ENCODE peak calls at places on chromosome 12, in four cellular contexts. I is H1, L is K562, Q is HepG2. M is an unnamed sample.

GRCh38 chr12:107912421-107913004 is 138.0 kb downstream of the ASCL4 start:
- DNase-seq in I (no peak), L (peak), Q (no peak), M (no peak)

GRCh38 chr12:109888179-109889020 is 8.1 kb upstream of the GLTP start:
- DNase-seq in Q (no peak), L (no peak), I (no peak), M (peak)

GRCh38 chr12:93325855-93326254 is 51.9 kb upstream of the NUDT4 start:
- DNase-seq in L (no peak), I (no peak), Q (no peak), M (no peak)

GRCh38 chr12:68497112-68497511 is 113.6 kb upstream of the RAP1B start:
- DNase-seq in L (no peak), I (no peak), Q (no peak), M (peak)

GRCh38 chr12:103269962-103270361 is 225.8 kb downstream of the C12orf42 start:
- DNase-seq in L (no peak), Q (no peak), I (no peak), M (no peak)

GRCh38 chr12:93089805-93090569 is 160.9 kb upstream of the EEA1 start:
- DNase-seq in I (no peak), Q (no peak), L (peak), M (no peak)

GRCh38 chr12:77401480-77402105 is 336.2 kb upstream of the E2F7 start:
- DNase-seq in L (no peak), Q (no peak), I (no peak), M (no peak)

GRCh38 chr12:20109667-20110066 is 258.7 kb upstream of the PDE3A start:
- DNase-seq in Q (no peak), I (no peak), L (no peak), M (no peak)

GRCh38 chr12:69330475-69331473 is 17.4 kb upstream of the LYZ start:
- DNase-seq in I (peak), L (peak), Q (no peak), M (no peak)

GRCh38 chr12:65825573-65826512 is 1.6 kb downstream of the HMGA2 start:
- DNase-seq in I (no peak), L (no peak), Q (no peak), M (no peak)

GRCh38 chr12:125092872-125093680 is 27.8 kb downstream of the AACS start:
- DNase-seq in Q (peak), L (peak), I (no peak), M (no peak)

GRCh38 chr12:57476993-57477709 is 2.5 kb downstream of the ARHGAP9 start:
- DNase-seq in L (no peak), Q (no peak), I (no peak), M (no peak)

GRCh38 chr12:12505544-12506501 is 56.8 kb downstream of the DUSP16 start:
- DNase-seq in Q (peak), L (peak), I (no peak), M (peak)

GRCh38 chr12:66409195-66409871 is 107.0 kb downstream of the HELB start:
- DNase-seq in I (peak), L (peak), Q (peak), M (no peak)

GRCh38 chr12:49339464-49339861 is 2.5 kb upstream of the C1QL4 start:
- DNase-seq in Q (no peak), I (no peak), L (no peak), M (no peak)

GRCh38 chr12:104370989-104371870 is 67.7 kb downstream of the EID3 start:
- DNase-seq in L (no peak), I (peak), Q (no peak), M (no peak)

GRCh38 chr12:55755246-55755645 is 12.3 kb downstream of the GDF11 start:
- DNase-seq in I (no peak), Q (no peak), L (no peak), M (no peak)

GRCh38 chr12:89731614-89732013 is 23.0 kb upstream of the ATP2B1 start:
- DNase-seq in Q (no peak), I (no peak), L (no peak), M (no peak)

GRCh38 chr12:50842637-50843493 is at the start of gene TMPRSS12:
- DNase-seq in L (no peak), Q (no peak), I (peak), M (no peak)

GRCh38 chr12:124153396-124153795 is 141.5 kb upstream of the RFLNA start:
- DNase-seq in L (no peak), I (no peak), Q (no peak), M (no peak)

GRCh38 chr12:89325495-89325894 is 26.8 kb downstream of the DUSP6 start:
- DNase-seq in L (no peak), I (no peak), Q (no peak), M (no peak)

GRCh38 chr12:104411826-104412626 is 44.7 kb upstream of the CHST11 start:
- DNase-seq in L (peak), Q (no peak), I (no peak), M (no peak)

GRCh38 chr12:93572712-93573551 is 457 bp downstream of the SOCS2 start:
- DNase-seq in Q (no peak), L (peak), I (no peak), M (no peak)

GRCh38 chr12:19127270-19127669 is 2.3 kb upstream of the PLEKHA5 start:
- DNase-seq in I (no peak), Q (no peak), L (no peak), M (no peak)

GRCh38 chr12:49377386-49377785 is 10.1 kb downstream of the SPATS2 start:
- DNase-seq in Q (no peak), L (no peak), I (no peak), M (no peak)

GRCh38 chr12:120404271-120404670 is 33.6 kb upstream of the COX6A1 start:
- DNase-seq in I (no peak), Q (no peak), L (no peak), M (no peak)

GRCh38 chr12:39368096-39368495 is 74.8 kb downstream of the KIF21A start:
- DNase-seq in I (no peak), L (no peak), Q (no peak), M (no peak)

GRCh38 chr12:104942075-104942474 is 16.0 kb downstream of the SLC41A2 start:
- DNase-seq in I (no peak), Q (no peak), L (no peak), M (no peak)

GRCh38 chr12:14710632-14711324 is 14.4 kb upstream of the GUCY2C start:
- DNase-seq in L (no peak), I (no peak), Q (no peak), M (no peak)

GRCh38 chr12:2324375-2324774 is 271.6 kb downstream of the CACNA1C start:
- DNase-seq in I (no peak), Q (no peak), L (no peak), M (no peak)

GRCh38 chr12:112456029-112456428 is 37.3 kb downstream of the PTPN11 start:
- DNase-seq in L (no peak), Q (no peak), I (no peak), M (no peak)
- TF ChIP-seq BRCA1 in L (no peak), Q (no peak), I (no peak), M (no peak)

DNA sequence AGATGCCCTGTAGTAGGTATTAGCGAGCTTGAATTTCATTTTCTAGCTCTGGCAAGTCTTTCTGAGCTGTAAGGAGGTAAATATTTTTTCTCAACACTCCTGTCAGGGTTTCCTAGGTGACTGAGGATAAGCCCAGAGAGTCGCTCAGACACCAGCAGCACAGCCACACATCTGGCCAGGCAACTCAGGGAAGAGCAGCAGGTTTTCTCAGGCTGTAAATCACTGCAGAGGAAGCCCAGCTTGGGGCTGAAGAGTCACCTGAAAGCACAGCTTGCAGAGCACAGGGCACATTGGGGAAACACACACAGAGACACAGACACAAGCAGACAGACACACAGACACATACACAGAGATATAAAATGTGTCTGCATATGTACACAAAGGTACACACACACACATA is 231.9 kb upstream of the TMTC1 start:
- DNase-seq in L (no peak), I (no peak), Q (no peak), M (no peak)
- TF ChIP-seq BRCA1 in L (no peak), I (no peak), Q (no peak), M (no peak)

DNA sequence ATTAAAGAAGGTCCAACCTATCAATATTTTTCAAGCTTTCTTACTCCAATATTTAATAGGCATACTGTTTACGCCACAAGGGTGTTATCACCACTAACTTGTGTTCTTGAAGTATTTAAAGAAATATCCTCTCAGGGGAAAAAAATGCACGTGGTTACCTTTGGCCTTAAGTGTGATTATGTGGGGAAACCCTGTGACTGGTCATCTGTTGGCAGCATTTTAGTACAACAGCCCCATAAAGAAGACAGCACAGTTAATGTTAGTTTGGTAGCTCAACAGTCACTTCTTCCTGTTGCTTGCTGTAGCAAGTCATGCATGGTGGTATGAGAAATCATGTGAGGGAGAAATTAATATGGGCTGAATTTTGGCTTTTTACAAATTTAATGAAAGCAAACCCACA is 1021.5 kb upstream of the TMEM132C start:
- DNase-seq in Q (no peak), I (no peak), L (no peak), M (no peak)
- TF ChIP-seq BRCA1 in Q (no peak), I (no peak), L (no peak), M (no peak)

DNA sequence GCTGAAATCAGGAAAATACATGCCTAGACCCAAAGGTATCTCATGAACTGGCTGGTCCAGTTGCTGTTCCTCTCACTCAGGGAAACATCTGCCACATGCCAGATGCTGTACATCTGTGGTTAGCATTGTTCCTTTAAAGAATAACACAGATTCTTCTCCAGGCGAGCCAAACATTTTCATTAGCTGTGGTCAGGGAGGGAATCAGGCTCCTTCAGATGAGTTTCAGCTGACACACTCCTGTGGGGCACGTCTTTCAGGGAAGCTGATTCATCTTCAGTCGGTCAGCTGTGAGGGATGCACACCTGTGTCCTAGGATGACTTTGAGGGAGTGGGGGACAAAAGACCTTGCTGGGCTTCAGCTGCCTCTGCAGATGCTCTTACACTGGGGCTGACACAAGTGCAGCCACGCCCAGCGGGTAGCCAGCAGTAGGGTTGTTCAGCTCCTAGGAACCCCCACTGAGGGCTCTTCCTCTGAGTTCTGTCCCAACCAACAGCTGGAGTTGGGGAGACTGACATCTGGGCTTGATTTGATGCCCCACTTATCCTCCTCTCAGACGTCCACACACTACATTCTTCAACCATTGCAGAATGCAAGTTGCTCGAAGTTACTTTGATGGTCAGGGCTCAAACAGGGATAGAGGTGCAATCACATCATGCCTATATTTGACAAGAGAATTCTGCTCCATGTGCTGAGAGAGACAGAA is 155.0 kb downstream of the NUAK1 start:
- DNase-seq in Q (no peak), L (no peak), I (no peak), M (no peak)
- TF ChIP-seq BRCA1 in Q (no peak), L (no peak), I (no peak), M (no peak)

DNA sequence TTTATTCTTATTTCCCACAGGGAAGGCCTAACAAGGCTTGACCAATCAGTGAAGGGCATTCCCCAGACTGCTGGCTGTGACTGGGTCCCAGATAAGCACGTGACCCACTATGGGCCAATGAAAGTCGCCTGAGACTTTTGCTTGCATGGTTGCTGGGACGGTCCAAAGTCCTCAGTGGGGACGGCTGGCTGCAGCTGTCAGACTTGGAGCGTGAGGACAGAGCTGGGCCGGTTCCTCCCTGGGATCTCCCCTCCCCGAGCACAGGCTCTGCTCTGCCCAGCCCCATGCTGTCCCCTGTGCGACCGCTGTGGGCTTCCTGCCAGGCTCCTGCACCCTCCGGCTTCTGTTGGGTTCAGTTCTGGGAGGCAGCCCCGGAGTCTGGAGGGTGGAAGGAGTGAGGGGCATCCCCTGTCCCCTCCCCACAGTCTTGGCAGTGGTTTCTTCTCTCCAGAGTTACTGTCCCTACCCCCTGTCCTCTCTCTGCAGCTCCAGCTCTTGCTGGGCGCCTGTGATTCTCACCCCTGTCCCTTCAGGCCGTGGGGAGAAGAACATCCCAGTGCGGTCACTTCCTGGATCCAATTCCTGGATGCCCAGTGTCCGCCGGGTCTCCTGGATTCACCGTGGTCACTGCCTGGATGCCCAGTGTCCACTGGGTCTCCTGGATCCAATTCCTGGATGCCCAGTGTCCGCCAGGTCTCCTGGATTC is 50.1 kb downstream of the GALNT9 start:
- DNase-seq in Q (peak), I (no peak), L (peak), M (no peak)
- TF ChIP-seq BRCA1 in Q (no peak), I (no peak), L (no peak), M (no peak)

GRCh38 chr12:132000286-132000872 is 50.6 kb downstream of the EP400 start:
- DNase-seq in Q (no peak), I (no peak), L (no peak), M (no peak)

GRCh38 chr12:132007041-132007440 is 57.3 kb downstream of the EP400 start:
- DNase-seq in L (no peak), I (no peak), Q (no peak), M (no peak)

GRCh38 chr12:132004946-132005345 is 55.2 kb downstream of the EP400 start:
- DNase-seq in Q (no peak), I (no peak), L (no peak), M (no peak)

GRCh38 chr12:132006056-132006680 is 56.4 kb downstream of the EP400 start:
- DNase-seq in I (no peak), L (no peak), Q (no peak), M (no peak)

GRCh38 chr12:132003846-132004245 is 54.1 kb downstream of the EP400 start:
- DNase-seq in L (no peak), I (no peak), Q (no peak), M (no peak)
- TF ChIP-seq BRCA1 in L (no peak), I (no peak), Q (no peak), M (no peak)

GRCh38 chr12:1019283-1019682 is 28.3 kb downstream of the ERC1 start:
- DNase-seq in I (no peak), L (no peak), Q (no peak), M (no peak)
- TF ChIP-seq BRCA1 in I (no peak), L (no peak), Q (no peak), M (no peak)

GRCh38 chr12:98561846-98562245 is 31.6 kb upstream of the SLC25A3 start:
- DNase-seq in L (no peak), Q (no peak), I (no peak), M (no peak)
- TF ChIP-seq BRCA1 in L (no peak), Q (no peak), I (no peak), M (no peak)

M was measured in GM12878.